ENCODE peak calls at places on chromosomes 11 and 22, in eight cellular contexts. E is thoracic aorta, A is endodermal cell, Z is heart left ventricle, M is kidney, I is lower lobe of right lung, S is testis, O is PC-3. C is an unnamed sample.
A peak's percentile ranks its signal among the peaks of the same experiment; 100 is the strongest.

GRCh38 chr11:57425565-57426438 is 1.1 kb downstream of the SLC43A3 start:
- DNase-seq in O (no peak), A (no peak), I (peak; percentile 82), M (no peak), E (no peak), S (peak; percentile 71), Z (peak; percentile 72), C (no peak)

GRCh38 chr22:22168190-22168940 is 76.2 kb upstream of the VPREB1 start:
- DNase-seq in I (no peak), O (peak; percentile 9), M (no peak), Z (no peak), A (peak; percentile 67), E (no peak), S (no peak), C (no peak)

GRCh38 chr11:70567680-70568503 is 169.6 kb downstream of the CTTN start:
- DNase-seq in M (peak; percentile 80), E (no peak), I (peak; percentile 63), Z (peak; percentile 79), A (peak; percentile 80), O (no peak), S (peak; percentile 73), C (peak; percentile 30)

GRCh38 chr11:9396752-9397151 is 12.3 kb downstream of the IPO7 start:
- DNase-seq in M (no peak), A (no peak), O (no peak), I (no peak), Z (no peak), S (no peak), E (no peak), C (no peak)

GRCh38 chr22:25219948-25220442 is 556 bp downstream of the CRYBB2 start:
- DNase-seq in O (peak; percentile 6), A (no peak), I (no peak), S (no peak), M (no peak), E (no peak), Z (no peak), C (no peak)

GRCh38 chr11:70428701-70429427 is 30.5 kb downstream of the CTTN start:
- DNase-seq in A (no peak), M (peak; percentile 65), E (no peak), O (no peak), Z (no peak), I (no peak), S (no peak), C (no peak)

GRCh38 chr11:62542750-62543567 is 3.6 kb downstream of the AHNAK start:
- DNase-seq in A (peak; percentile 95), Z (peak; percentile 93), M (peak; percentile 93), E (no peak), I (peak; percentile 85), S (peak; percentile 81), O (peak; percentile 92), C (peak; percentile 73)

GRCh38 chr11:130340671-130341319 is 26.1 kb upstream of the ZBTB44 start:
- DNase-seq in E (no peak), I (no peak), O (no peak), Z (no peak), S (no peak), A (no peak), M (no peak), C (no peak)

GRCh38 chr22:45818130-45819085 is 146.8 kb downstream of the ATXN10 start:
- DNase-seq in A (peak; percentile 73), Z (no peak), M (peak; percentile 83), O (no peak), E (no peak), I (no peak), S (peak; percentile 76), C (no peak)

GRCh38 chr22:44448271-44448780 is 49.7 kb downstream of the RTL6 start:
- DNase-seq in O (peak; percentile 90), I (no peak), Z (peak; percentile 78), S (peak; percentile 66), A (peak; percentile 34), E (peak; percentile 46), M (peak; percentile 81), C (peak; percentile 88)

GRCh38 chr11:11510939-11511338 is 110.9 kb downstream of the GALNT18 start:
- DNase-seq in S (peak; percentile 37), Z (no peak), O (no peak), M (peak; percentile 72), E (no peak), A (no peak), I (peak; percentile 57), C (no peak)

GRCh38 chr11:113286509-113287497 is 27.6 kb upstream of the TTC12 start:
- DNase-seq in I (no peak), O (no peak), S (no peak), E (no peak), Z (no peak), A (no peak), M (no peak), C (no peak)

GRCh38 chr22:46674367-46674781 is 54.2 kb downstream of the GRAMD4 start:
- DNase-seq in I (peak; percentile 72), O (no peak), A (no peak), E (no peak), Z (peak; percentile 86), S (peak; percentile 30), M (peak; percentile 91), C (no peak)

GRCh38 chr11:46335271-46335670 is 12.0 kb upstream of the DGKZ start:
- DNase-seq in S (no peak), O (no peak), I (no peak), E (no peak), A (no peak), Z (no peak), M (no peak), C (no peak)

GRCh38 chr11:46332568-46333128 is 14.6 kb upstream of the DGKZ start:
- DNase-seq in O (no peak), I (peak; percentile 45), Z (no peak), M (no peak), E (no peak), S (no peak), A (peak; percentile 81), C (no peak)

GRCh38 chr11:46333129-46333947 is 13.9 kb upstream of the DGKZ start:
- DNase-seq in O (no peak), M (no peak), I (no peak), S (no peak), A (peak; percentile 77), Z (no peak), E (no peak), C (no peak)

GRCh38 chr11:46335858-46336600 is 11.2 kb upstream of the DGKZ start:
- DNase-seq in Z (no peak), M (no peak), E (no peak), I (no peak), O (peak; percentile 11), A (peak; percentile 55), S (no peak), C (peak; percentile 29)

DNA sequence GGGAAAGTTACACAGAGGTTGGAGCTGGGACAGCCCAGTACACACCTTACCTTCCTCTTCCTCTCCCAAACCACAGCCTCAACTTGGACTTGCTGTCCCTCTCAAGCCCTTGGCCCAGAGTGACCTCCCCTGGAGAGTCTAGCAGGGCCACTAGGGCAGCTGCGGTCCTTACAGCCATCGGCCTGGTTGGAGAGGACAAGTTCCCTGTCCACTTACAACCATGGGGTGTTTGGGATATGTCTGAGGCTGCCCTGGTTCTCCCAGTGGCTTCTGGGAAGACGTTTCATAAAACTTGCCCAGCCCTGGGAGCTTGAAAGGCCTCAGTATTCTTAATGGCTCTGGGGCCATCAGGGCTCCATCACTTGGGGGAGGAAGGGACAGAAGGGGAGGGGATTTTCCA is 13.1 kb upstream of the DGKZ start:
- DNase-seq in I (no peak), S (no peak), E (no peak), O (no peak), M (no peak), Z (no peak), A (no peak), C (no peak)
- H3K4me1 ChIP-seq in I (peaks cover 59% of the 10 kb centered on the region), S (peaks cover 12% of the 10 kb centered on the region), E (peaks cover 23% of the 10 kb centered on the region), O (peaks cover 8% of the 10 kb centered on the region), M (peaks cover 27% of the 10 kb centered on the region), Z (peaks cover 34% of the 10 kb centered on the region), A (peaks cover 11% of the 10 kb centered on the region), C (no peaks in the 10 kb centered on the region)

GRCh38 chr11:128756469-128756868 is 62.6 kb downstream of the FLI1 start:
- DNase-seq in E (no peak), I (no peak), M (no peak), Z (no peak), S (no peak), O (no peak), A (no peak), C (no peak)

GRCh38 chr11:128759168-128759567 is 65.3 kb downstream of the FLI1 start:
- DNase-seq in E (no peak), S (no peak), Z (no peak), A (no peak), O (no peak), M (no peak), I (no peak), C (no peak)

GRCh38 chr11:128759597-128759996 is 65.7 kb downstream of the FLI1 start:
- DNase-seq in I (no peak), Z (no peak), S (no peak), E (no peak), A (no peak), M (no peak), O (no peak), C (no peak)

GRCh38 chr11:128757235-128757711 is 63.4 kb downstream of the FLI1 start:
- DNase-seq in S (peak; percentile 31), O (peak; percentile 50), M (no peak), Z (no peak), A (peak; percentile 80), I (peak; percentile 61), E (no peak), C (no peak)

GRCh38 chr11:128757886-128758612 is 64.2 kb downstream of the FLI1 start:
- DNase-seq in I (no peak), M (no peak), E (no peak), O (peak; percentile 20), Z (no peak), A (no peak), S (no peak), C (no peak)
- TF ChIP-seq CTCF in I (no peak), M (no peak), E (no peak), O (no peak), Z (no peak), A (no peak), S (no peak), C (no peak)

DNA sequence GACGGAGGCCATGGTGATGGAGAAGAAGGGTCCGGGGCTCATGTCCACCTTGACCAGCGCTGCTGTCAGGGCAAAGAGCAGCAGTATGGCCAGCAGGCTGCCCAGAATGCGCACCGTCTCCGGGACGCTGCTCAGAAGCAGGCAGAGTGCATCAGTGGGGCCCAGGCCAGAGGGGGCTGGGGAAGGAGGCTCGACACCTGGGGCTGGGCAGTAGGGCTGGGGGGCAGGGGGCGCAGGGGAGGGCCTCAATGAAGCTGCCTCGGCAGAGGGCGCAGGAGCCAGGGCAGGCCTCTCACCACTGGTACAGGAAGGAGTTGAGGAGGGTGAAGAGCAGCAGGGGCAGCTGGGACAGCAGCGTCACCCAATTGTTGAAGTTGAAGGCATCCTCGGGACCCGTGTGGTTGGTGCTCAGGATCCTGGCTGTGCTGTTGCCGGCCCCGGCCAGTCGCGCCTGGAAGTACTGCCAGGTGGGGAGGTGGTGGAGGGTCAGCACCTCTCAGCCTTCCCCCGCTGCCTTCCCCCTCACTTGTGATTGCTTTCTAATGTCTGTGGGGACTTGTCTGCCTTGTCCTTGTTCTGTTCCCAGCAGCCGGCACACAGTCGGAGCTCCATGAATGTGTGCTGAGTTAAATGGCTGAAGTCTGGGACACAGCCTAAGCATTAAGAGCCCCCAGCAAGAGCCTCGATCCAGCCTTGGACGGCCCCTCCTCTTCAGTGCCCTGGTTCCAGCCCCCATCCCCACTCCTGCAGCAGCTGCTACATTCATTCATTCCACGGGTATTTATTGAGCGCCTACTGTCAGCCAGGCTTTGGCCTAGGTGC is 2.3 kb downstream of the SLC29A2 start:
- DNase-seq in I (no peak), S (no peak), M (no peak), O (no peak), Z (no peak), E (no peak), A (no peak), C (no peak)
- H3K4me3 ChIP-seq in I (no peak overlapping the region), S (no peak overlapping the region), M (no peak overlapping the region), O (peak overlapping the region; percentile 89), Z (no peak overlapping the region), E (no peak overlapping the region), A (peak overlapping the region; percentile 95), C (no peak overlapping the region)

GRCh38 chr22:23773247-23774113 is 831 bp downstream of the MMP11 start:
- DNase-seq in O (no peak), M (no peak), S (no peak), I (no peak), Z (no peak), A (peak; percentile 69), E (no peak), C (no peak)
- H3K4me1 ChIP-seq in O (no peaks in the 10 kb centered on the region), M (peaks cover 29% of the 10 kb centered on the region), S (peaks cover 6% of the 10 kb centered on the region), I (peaks cover 43% of the 10 kb centered on the region), Z (peaks cover 63% of the 10 kb centered on the region), A (peaks cover 5% of the 10 kb centered on the region), E (peaks cover 38% of the 10 kb centered on the region), C (no peaks in the 10 kb centered on the region)

C was measured in RWPE2.